ENCODE peak calls at places on chromosomes 16 and 17, in five cellular contexts. One of them, this sample, is unnamed.

GRCh38 chr17:80217703-80218362 is 2.3 kb downstream of the SGSH start:
- DNase-seq in HCT116: no peak
- DNase-seq in HEK293T: no peak
- DNase-seq in psoas muscle: no peak
- DNase-seq in germinal center: no peak
- DNase-seq in this sample: no peak

GRCh38 chr17:79749156-79749815 is 18.5 kb downstream of the ENPP7 start:
- DNase-seq in psoas muscle: no peak
- DNase-seq in HCT116: no peak
- DNase-seq in HEK293T: no peak
- DNase-seq in germinal center: no peak
- DNase-seq in this sample: no peak

GRCh38 chr16:58019866-58020538 is 5.6 kb upstream of the MMP15 start:
- DNase-seq in HEK293T: no peak
- DNase-seq in germinal center: no peak
- DNase-seq in HCT116: no peak
- DNase-seq in psoas muscle: no peak
- DNase-seq in this sample: no peak

GRCh38 chr17:69404398-69404797 is 10.1 kb upstream of the MAP2K6 start:
- DNase-seq in psoas muscle: no peak
- DNase-seq in HCT116: no peak
- DNase-seq in HEK293T: no peak
- DNase-seq in germinal center: no peak
- DNase-seq in this sample: no peak

GRCh38 chr17:78250891-78251772 is 19.7 kb downstream of the TMEM235 start:
- DNase-seq in HCT116: peak
- DNase-seq in HEK293T: peak
- DNase-seq in psoas muscle: peak
- DNase-seq in germinal center: peak
- DNase-seq in this sample: peak

GRCh38 chr16:28873543-28874201 is 4.6 kb upstream of the ATP2A1 start:
- DNase-seq in HCT116: no peak
- DNase-seq in psoas muscle: no peak
- DNase-seq in HEK293T: peak
- DNase-seq in germinal center: peak
- DNase-seq in this sample: no peak

GRCh38 chr17:8479431-8479947 is 43.8 kb downstream of the NDEL1 start:
- DNase-seq in HEK293T: no peak
- DNase-seq in psoas muscle: peak
- DNase-seq in germinal center: no peak
- DNase-seq in HCT116: no peak
- DNase-seq in this sample: no peak

GRCh38 chr17:66985338-66985737 is 20.8 kb downstream of the CACNG4 start:
- DNase-seq in HCT116: no peak
- DNase-seq in germinal center: no peak
- DNase-seq in HEK293T: no peak
- DNase-seq in psoas muscle: no peak
- DNase-seq in this sample: no peak

GRCh38 chr16:88303890-88304819 is 78.6 kb upstream of the ZNF469 start:
- DNase-seq in psoas muscle: peak
- DNase-seq in HEK293T: no peak
- DNase-seq in HCT116: no peak
- DNase-seq in germinal center: no peak
- DNase-seq in this sample: no peak

GRCh38 chr16:4402439-4403132 is 13.8 kb downstream of the CORO7 start:
- DNase-seq in germinal center: peak
- DNase-seq in HEK293T: peak
- DNase-seq in HCT116: peak
- DNase-seq in psoas muscle: peak
- DNase-seq in this sample: no peak

GRCh38 chr17:57760001-57760400 is 14.9 kb upstream of the CCDC182 start:
- DNase-seq in HEK293T: no peak
- DNase-seq in HCT116: no peak
- DNase-seq in germinal center: no peak
- DNase-seq in psoas muscle: no peak
- DNase-seq in this sample: no peak